ENCODE peak calls at places on chromosomes 13 and 19, in four cellular contexts. I is H1, H is HepG2, S is GM12878. U is an unnamed sample.

GRCh38 chr19:2719910-2720776 is 1.0 kb downstream of the DIRAS1 start:
- DNase-seq in H (no peak), S (no peak), I (no peak), U (no peak)

GRCh38 chr13:25181597-25181996 is 9.5 kb upstream of the AMER2 start:
- DNase-seq in S (no peak), H (no peak), I (no peak), U (no peak)

GRCh38 chr13:96090240-96091101 is 564 bp downstream of the HS6ST3 start:
- DNase-seq in H (no peak), S (no peak), I (no peak), U (no peak)

GRCh38 chr13:108257238-108257637 is 12.3 kb upstream of the TNFSF13B start:
- DNase-seq in S (no peak), H (no peak), I (no peak), U (no peak)

GRCh38 chr19:19420570-19421301 is 15.3 kb downstream of the GATAD2A start:
- DNase-seq in H (no peak), S (peak; percentile 87), I (no peak), U (no peak)

GRCh38 chr19:53696951-53697350 is 65.2 kb downstream of the DPRX start:
- DNase-seq in I (no peak), H (no peak), S (no peak), U (peak; percentile 22)

GRCh38 chr13:91348906-91349435 is 1.5 kb downstream of the MIR17HG start:
- DNase-seq in I (no peak), H (peak; percentile 75), S (peak; percentile 43), U (peak; percentile 71)

GRCh38 chr19:28884786-28885476 is 328.0 kb downstream of the UQCRFS1 start:
- DNase-seq in H (no peak), S (no peak), I (no peak), U (no peak)

GRCh38 chr13:85638815-85639393 is 160.3 kb downstream of the SLITRK6 start:
- DNase-seq in S (no peak), I (no peak), H (no peak), U (no peak)

GRCh38 chr13:49528161-49528560 is 32.4 kb downstream of the PHF11 start:
- DNase-seq in I (no peak), H (no peak), S (no peak), U (no peak)

GRCh38 chr13:102935896-102936321 is 90.1 kb downstream of the ERCC5 start:
- DNase-seq in S (peak; percentile 20), I (no peak), H (no peak), U (no peak)

GRCh38 chr13:29849071-29849541 is 1.3 kb downstream of the UBL3 start:
- DNase-seq in S (no peak), I (no peak), H (peak; percentile 13), U (no peak)

GRCh38 chr19:49017666-49018351 is 918 bp upstream of the LHB start:
- DNase-seq in H (peak; percentile 41), I (no peak), S (no peak), U (no peak)

GRCh38 chr13:71028884-71029283 is 838.1 kb downstream of the DACH1 start:
- DNase-seq in S (no peak), I (no peak), H (no peak), U (no peak)

GRCh38 chr19:51689751-51690358 is 3.3 kb upstream of the SPACA6 start:
- DNase-seq in H (no peak), S (no peak), I (no peak), U (peak; percentile 49)

GRCh38 chr19:19043881-19044280 is 10.5 kb downstream of the ARMC6 start:
- DNase-seq in H (no peak), I (no peak), S (no peak), U (no peak)

GRCh38 chr13:71358218-71358617 is 508.8 kb downstream of the DACH1 start:
- DNase-seq in S (no peak), H (no peak), I (no peak), U (no peak)

GRCh38 chr19:31264379-31264778 is 84.9 kb downstream of the TSHZ3 start:
- DNase-seq in S (no peak), I (no peak), H (no peak), U (no peak)

GRCh38 chr19:38424272-38424671 is 1.7 kb downstream of the RASGRP4 start:
- DNase-seq in S (no peak), H (no peak), I (no peak), U (no peak)

GRCh38 chr19:14347999-14348889 is 33.0 kb upstream of the ADGRE5 start:
- DNase-seq in S (no peak), I (peak; percentile 19), H (peak; percentile 28), U (no peak)

GRCh38 chr19:39406656-39407393 is at the start of gene ZFP36:
- DNase-seq in I (no peak), H (peak; percentile 70), S (no peak), U (no peak)

GRCh38 chr13:84864341-84864740 is 934.9 kb downstream of the SLITRK6 start:
- DNase-seq in S (no peak), H (no peak), I (no peak), U (no peak)

GRCh38 chr19:1860821-1861598 is 2.4 kb downstream of the KLF16 start:
- DNase-seq in H (no peak), S (no peak), I (no peak), U (no peak)

GRCh38 chr19:7703332-7703731 is 1.4 kb upstream of the FCER2 start:
- DNase-seq in I (no peak), H (no peak), S (no peak), U (no peak)

GRCh38 chr19:7706188-7706530 is 4.2 kb upstream of the FCER2 start:
- DNase-seq in S (no peak), I (no peak), H (no peak), U (no peak)

GRCh38 chr19:7706662-7707454 is 4.9 kb upstream of the FCER2 start:
- DNase-seq in I (no peak), H (no peak), S (no peak), U (no peak)

GRCh38 chr19:7704280-7705060 is 2.5 kb upstream of the FCER2 start:
- DNase-seq in H (no peak), I (no peak), S (no peak), U (no peak)

DNA sequence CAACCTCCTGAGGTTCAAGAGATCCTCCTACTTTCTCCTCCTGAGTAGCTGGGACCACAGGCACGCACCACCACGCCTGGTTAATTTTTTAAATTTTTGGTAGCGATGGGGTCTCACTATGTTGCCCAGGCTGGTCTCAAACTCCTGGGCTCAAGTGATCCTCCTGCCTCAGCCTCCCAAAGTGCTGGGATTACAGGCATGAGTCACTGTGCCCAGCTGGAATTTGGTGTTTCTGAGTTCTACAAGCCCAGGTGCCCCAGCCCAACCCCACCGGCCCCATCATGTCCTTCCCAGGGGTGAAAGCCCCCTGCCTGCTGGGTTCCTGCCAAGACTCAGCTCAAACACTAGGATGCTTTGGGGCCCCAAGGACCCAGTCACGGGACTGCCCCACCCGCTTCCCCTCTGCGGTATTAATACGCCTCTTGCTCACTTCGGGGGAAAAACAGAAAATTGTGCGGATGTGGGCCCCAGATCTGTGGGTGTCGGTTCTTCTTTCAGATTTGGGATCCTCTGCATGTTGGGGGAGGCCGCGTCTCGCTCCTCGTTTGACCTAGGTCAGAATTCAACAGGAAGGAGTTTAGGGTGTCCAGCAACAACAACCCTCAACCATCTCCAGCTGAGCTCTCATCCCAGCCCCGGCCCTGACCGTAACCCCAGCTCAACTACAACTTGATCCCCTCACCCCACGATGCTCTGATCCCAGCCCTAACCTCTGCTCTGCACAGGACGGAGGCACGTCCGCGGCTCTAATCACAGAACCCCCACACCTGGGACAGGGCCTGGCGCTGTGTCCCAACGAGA is 3.7 kb upstream of the FCER2 start:
- DNase-seq in S (peak; percentile 91), H (no peak), I (no peak), U (no peak)
- TF ChIP-seq ZNF274 in S (no peak), H (no peak), I (no peak), U (no peak)

GRCh38 chr19:44646049-44646416 is 2.3 kb downstream of the PVR start:
- DNase-seq in I (no peak), S (no peak), H (no peak), U (no peak)

GRCh38 chr19:44645407-44646048 is 1.8 kb downstream of the PVR start:
- DNase-seq in I (no peak), S (no peak), H (no peak), U (no peak)

GRCh38 chr19:44647144-44647543 is 3.4 kb downstream of the PVR start:
- DNase-seq in H (no peak), S (no peak), I (no peak), U (no peak)

GRCh38 chr19:44649578-44650145 is 6.0 kb downstream of the PVR start:
- DNase-seq in H (no peak), S (no peak), I (no peak), U (no peak)

DNA sequence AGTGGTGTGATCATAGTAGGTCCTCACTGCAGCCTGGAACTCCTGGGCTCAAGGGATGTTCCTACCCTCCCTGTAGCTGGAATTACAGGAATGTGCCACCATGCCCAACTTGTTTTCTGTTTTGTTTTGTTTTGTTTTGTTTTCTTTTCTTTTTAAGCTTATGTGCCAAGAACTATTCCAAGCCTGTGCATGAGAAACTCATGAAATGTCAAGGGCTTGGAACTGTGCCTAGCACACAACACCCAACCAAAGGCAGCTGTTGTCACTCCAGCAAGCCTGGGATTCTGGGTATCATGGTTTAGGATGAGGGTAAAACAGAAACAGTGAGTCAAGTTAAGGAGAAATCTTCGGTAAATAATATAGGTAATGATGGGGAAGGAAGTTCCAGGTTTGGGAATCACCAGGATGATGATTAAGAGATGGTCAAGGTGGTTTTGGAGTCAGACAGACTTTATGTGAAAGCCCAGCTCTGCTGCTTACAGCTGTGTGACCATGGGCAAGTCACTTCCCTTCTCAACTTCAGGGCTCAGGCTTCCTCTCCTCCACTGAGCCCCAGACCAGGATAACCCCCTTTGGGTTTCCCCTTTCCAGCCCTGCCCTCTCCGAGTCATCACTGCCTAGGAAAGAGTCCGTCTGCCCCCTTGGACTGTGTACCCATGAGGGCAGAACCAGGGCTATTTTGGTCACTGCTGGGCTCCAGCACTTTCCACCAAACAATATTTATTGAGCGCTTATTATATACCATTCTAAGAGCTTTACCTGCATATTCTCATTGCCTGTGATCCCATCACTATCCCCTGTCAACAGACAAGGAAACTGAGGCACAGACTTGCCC is 5.0 kb downstream of the PVR start:
- DNase-seq in I (no peak), H (no peak), S (no peak), U (no peak)
- TF ChIP-seq SUZ12 in I (no peak), H (no peak), S (no peak), U (no peak)

GRCh38 chr19:35136231-35136630 is 1.4 kb upstream of the LGI4 start:
- DNase-seq in I (no peak), H (no peak), S (no peak), U (no peak)

GRCh38 chr19:35139618-35139943 is 957 bp downstream of the FXYD1 start:
- DNase-seq in H (no peak), I (no peak), S (no peak), U (no peak)

GRCh38 chr19:35136977-35137702 is 1.5 kb upstream of the FXYD1 start:
- DNase-seq in I (no peak), S (no peak), H (peak; percentile 68), U (no peak)

GRCh38 chr19:35140207-35140897 is 1.7 kb downstream of the FXYD1 start:
- DNase-seq in H (no peak), S (no peak), I (no peak), U (no peak)

GRCh38 chr19:35138305-35138799 is 272 bp upstream of the FXYD1 start:
- DNase-seq in S (no peak), H (no peak), I (no peak), U (no peak)
- TF ChIP-seq ZNF274 in S (no peak), H (no peak), I (no peak), U (no peak)

GRCh38 chr19:47432091-47432490 is 12.8 kb upstream of the MEIS3 start:
- DNase-seq in I (no peak), S (no peak), H (no peak), U (no peak)

GRCh38 chr19:47432499-47432898 is 13.2 kb upstream of the MEIS3 start:
- DNase-seq in I (no peak), S (no peak), H (no peak), U (no peak)

GRCh38 chr19:47429140-47429793 is 9.9 kb upstream of the MEIS3 start:
- DNase-seq in S (no peak), H (no peak), I (no peak), U (no peak)

GRCh38 chr19:47428177-47428894 is 9.0 kb upstream of the MEIS3 start:
- DNase-seq in H (peak; percentile 54), S (peak; percentile 75), I (peak; percentile 100), U (peak; percentile 87)

GRCh38 chr19:47430041-47430802 is 10.9 kb upstream of the MEIS3 start:
- DNase-seq in I (no peak), S (no peak), H (no peak), U (no peak)
- TF ChIP-seq SUZ12 in I (peak; percentile 45), S (no peak), H (no peak), U (no peak)

U was measured in NT2/D1.